ENCODE peak calls at places on chromosomes 6 and 20, in four cellular contexts. W, D, N and J are unnamed samples.

GRCh38 chr20:59747671-59748515 is 143.6 kb downstream of the PHACTR3 start:
- DNase-seq in W (no peak), D (no peak), N (peak; percentile 33), J (no peak)

GRCh38 chr20:32685541-32686529 is 12.1 kb upstream of the C20orf203 start:
- DNase-seq in W (no peak), D (peak; percentile 93), N (no peak), J (peak; percentile 82)

GRCh38 chr6:25279748-25280616 is 808 bp downstream of the CARMIL1 start:
- DNase-seq in W (no peak), D (no peak), N (peak; percentile 89), J (peak; percentile 48)

GRCh38 chr6:107641500-107641931 is 151.6 kb downstream of the SOBP start:
- DNase-seq in W (no peak), D (no peak), N (no peak), J (no peak)

GRCh38 chr20:18715564-18715963 is 98.0 kb upstream of the SCP2D1 start:
- DNase-seq in W (no peak), D (no peak), N (no peak), J (no peak)

GRCh38 chr20:18176318-18176785 is 38.7 kb downstream of the KAT14 start:
- DNase-seq in W (no peak), D (no peak), N (peak; percentile 67), J (no peak)

GRCh38 chr6:17971128-17972073 is 16.0 kb downstream of the KIF13A start:
- DNase-seq in W (no peak), D (peak; percentile 77), N (no peak), J (no peak)

GRCh38 chr6:71933881-71934280 is 47.5 kb downstream of the RIMS1 start:
- DNase-seq in W (no peak), D (no peak), N (no peak), J (no peak)

GRCh38 chr20:6185268-6185667 is 62.4 kb upstream of the FERMT1 start:
- DNase-seq in W (no peak), D (no peak), N (peak; percentile 38), J (no peak)

GRCh38 chr6:121522265-121522664 is 86.8 kb downstream of the GJA1 start:
- DNase-seq in W (no peak), D (peak; percentile 96), N (no peak), J (peak; percentile 54)

GRCh38 chr6:80676386-80676785 is 569.9 kb downstream of the BCKDHB start:
- DNase-seq in W (no peak), D (peak; percentile 52), N (no peak), J (no peak)

GRCh38 chr6:41442800-41443501 is 103.2 kb upstream of the FOXP4 start:
- DNase-seq in W (no peak), D (peak; percentile 27), N (peak; percentile 95), J (no peak)

GRCh38 chr20:1539816-1540215 is 17.7 kb downstream of the SIRPD start:
- DNase-seq in W (no peak), D (no peak), N (no peak), J (no peak)

GRCh38 chr6:169859978-169860703 is 108.7 kb downstream of the ERMARD start:
- DNase-seq in W (no peak), D (no peak), N (no peak), J (no peak)

GRCh38 chr20:12058201-12058600 is 140.5 kb downstream of the BTBD3 start:
- DNase-seq in W (no peak), D (no peak), N (no peak), J (no peak)

GRCh38 chr6:25968769-25969168 is 6.2 kb downstream of the TRIM38 start:
- DNase-seq in W (no peak), D (peak; percentile 17), N (no peak), J (no peak)

GRCh38 chr6:140001851-140002301 is 627.4 kb upstream of the CITED2 start:
- DNase-seq in W (no peak), D (peak; percentile 67), N (no peak), J (no peak)

GRCh38 chr20:14477125-14477524 is 139.7 kb upstream of the FLRT3 start:
- DNase-seq in W (no peak), D (peak; percentile 73), N (no peak), J (peak; percentile 23)

GRCh38 chr20:46031014-46031569 is 2.1 kb downstream of the SLC12A5 start:
- DNase-seq in W (no peak), D (no peak), N (no peak), J (no peak)

GRCh38 chr20:32527447-32528055 is 57.6 kb downstream of the NOL4L start:
- DNase-seq in W (no peak), D (no peak), N (no peak), J (no peak)

GRCh38 chr6:52231411-52232127 is 12.7 kb downstream of the IL17F start:
- DNase-seq in W (no peak), D (no peak), N (no peak), J (no peak)

GRCh38 chr6:156080371-156080770 is 624.7 kb upstream of the NOX3 start:
- DNase-seq in W (no peak), D (peak; percentile 49), N (no peak), J (no peak)

GRCh38 chr6:105917038-105917695 is 169.0 kb upstream of the PRDM1 start:
- DNase-seq in W (no peak), D (no peak), N (no peak), J (no peak)

GRCh38 chr20:8940311-8940710 is 128.6 kb upstream of the PLCB4 start:
- DNase-seq in W (no peak), D (no peak), N (no peak), J (no peak)

GRCh38 chr6:28683945-28684538 is 158.4 kb downstream of the GPX5 start:
- DNase-seq in W (no peak), D (peak; percentile 34), N (peak; percentile 78), J (peak; percentile 24)

GRCh38 chr6:42618686-42619085 is 54.9 kb downstream of the UBR2 start:
- DNase-seq in W (no peak), D (peak; percentile 83), N (peak; percentile 50), J (peak; percentile 32)

GRCh38 chr6:30542915-30543314 is 13.4 kb downstream of the GNL1 start:
- DNase-seq in W (no peak), D (peak; percentile 63), N (peak; percentile 14), J (no peak)

GRCh38 chr6:156280131-156280530 is 497.0 kb upstream of the ARID1B start:
- DNase-seq in W (no peak), D (no peak), N (no peak), J (no peak)

DNA sequence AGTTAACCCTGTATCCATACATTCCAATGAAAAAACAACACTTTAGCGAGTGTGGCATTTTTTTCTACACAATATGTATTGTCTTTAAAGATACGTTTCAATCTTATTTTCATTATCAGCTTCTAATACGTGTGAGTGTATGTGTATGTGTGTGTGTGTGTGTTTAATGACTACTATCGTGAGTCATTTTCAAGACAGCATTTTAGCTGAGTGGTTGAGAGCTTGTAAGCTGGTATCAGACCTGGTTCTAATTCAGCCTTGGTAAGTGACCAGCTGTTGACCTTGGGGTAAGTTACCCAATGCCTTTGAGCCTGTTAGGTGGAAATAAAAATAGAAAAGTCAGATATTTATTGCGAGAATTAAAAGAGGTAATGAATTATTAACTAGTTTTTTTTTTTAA is 320.0 kb upstream of the NT5E start:
- DNase-seq in W (no peak), D (peak; percentile 3), N (no peak), J (no peak)
- H3K27ac ChIP-seq in W (no peak overlapping the region), D (no peak overlapping the region), N (no peak overlapping the region), J (no peak overlapping the region)

DNA sequence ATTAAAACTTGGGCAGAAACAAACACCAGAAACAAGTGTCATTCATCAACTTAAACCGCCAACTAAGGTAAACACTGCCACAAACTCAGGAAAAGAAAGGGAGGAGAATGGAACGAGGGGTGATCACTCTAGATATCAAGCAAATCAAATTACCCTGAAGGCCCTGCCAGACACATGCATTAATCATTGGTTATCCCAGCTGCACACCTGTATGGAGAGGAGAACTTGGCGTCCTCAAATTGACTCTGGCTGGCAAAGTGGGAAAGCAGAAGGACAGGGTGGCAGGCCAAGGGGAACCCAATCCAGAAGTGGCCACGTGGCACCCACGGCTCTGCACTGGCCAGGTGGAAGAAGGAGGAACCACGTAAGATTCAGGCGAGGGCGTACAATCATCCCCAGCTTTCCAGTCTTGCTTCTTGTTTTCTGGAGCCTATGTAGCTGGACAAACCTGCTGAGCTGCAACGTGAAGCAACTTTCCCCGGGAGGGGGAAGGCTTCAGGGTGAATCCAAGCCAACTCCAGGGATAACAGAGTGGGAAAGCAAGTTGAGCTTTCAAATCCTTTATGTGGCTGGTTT is 156.2 kb upstream of the JARID2 start:
- DNase-seq in W (no peak), D (no peak), N (no peak), J (no peak)
- TF ChIP-seq CTCF in W (no peak), D (no peak), N (no peak), J (no peak)

DNA sequence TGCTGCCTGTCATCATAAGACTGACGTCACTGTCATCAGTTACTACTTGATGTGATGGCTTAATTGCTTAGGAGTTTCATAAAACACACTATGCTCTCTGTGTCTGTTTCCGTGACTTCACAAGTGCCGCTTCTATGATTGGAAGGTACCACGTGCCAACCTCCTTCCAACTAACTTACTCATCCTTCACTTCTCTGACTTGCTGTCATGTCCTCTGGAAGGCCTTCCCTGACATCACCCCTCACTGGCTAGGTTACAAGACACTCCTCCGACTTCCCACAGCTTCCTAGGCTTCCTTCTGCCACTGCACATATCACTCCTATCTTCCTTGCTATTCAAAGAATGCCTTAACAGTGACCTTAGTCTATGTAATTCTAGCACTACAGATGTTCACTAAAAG is 20.4 kb downstream of the SERINC3 start:
- DNase-seq in W (no peak), D (peak; percentile 91), N (no peak), J (no peak)
- H3K27ac ChIP-seq in W (no peak overlapping the region), D (no peak overlapping the region), N (no peak overlapping the region), J (no peak overlapping the region)

GRCh38 chr20:4195499-4195898 is 180.1 kb upstream of the RNF24 start:
- DNase-seq in W (no peak), D (peak; percentile 18), N (peak; percentile 76), J (peak; percentile 48)
- TF ChIP-seq CTCF in W (no peak), D (peak; percentile 37), N (peak; percentile 86), J (peak; percentile 68)

GRCh38 chr20:50348118-50348517 is 157.5 kb downstream of the CEBPB start:
- DNase-seq in W (no peak), D (no peak), N (peak; percentile 26), J (no peak)

GRCh38 chr20:50345712-50346371 is 155.2 kb downstream of the CEBPB start:
- DNase-seq in W (no peak), D (no peak), N (no peak), J (no peak)

GRCh38 chr20:50344232-50345071 is 153.8 kb downstream of the CEBPB start:
- DNase-seq in W (no peak), D (no peak), N (peak; percentile 64), J (no peak)

GRCh38 chr20:50347568-50347981 is 156.9 kb downstream of the CEBPB start:
- DNase-seq in W (no peak), D (no peak), N (no peak), J (no peak)

GRCh38 chr20:50346372-50347347 is 156.0 kb downstream of the CEBPB start:
- DNase-seq in W (no peak), D (peak; percentile 92), N (no peak), J (peak; percentile 55)
- H3K27ac ChIP-seq in W (no peak overlapping the region), D (peak overlapping the region; percentile 21), N (no peak overlapping the region), J (peak overlapping the region; percentile 82)

GRCh38 chr6:104483225-104483834 is 376.4 kb downstream of the HACE1 start:
- DNase-seq in W (no peak), D (no peak), N (peak; percentile 56), J (peak; percentile 5)
- TF ChIP-seq CTCF in W (no peak), D (no peak), N (peak; percentile 63), J (peak; percentile 22)